ENCODE peak calls at places on chromosomes 2 and 18, in five cellular contexts. Z is A549, W is HepG2, V is GM12878, P is K562. C is an unnamed sample.
A peak's percentile ranks its signal among the peaks of the same experiment; 100 is the strongest.

GRCh38 chr2:102303589-102303988 is 7.8 kb upstream of the IL1RL1 start:
- DNase-seq in Z (no peak), W (no peak), V (no peak), P (no peak), C (no peak)

GRCh38 chr2:46167406-46167805 is 129.8 kb upstream of the EPAS1 start:
- DNase-seq in Z (no peak), W (no peak), V (no peak), P (no peak), C (no peak)

GRCh38 chr2:219630770-219631405 is 3.5 kb downstream of the SLC4A3 start:
- DNase-seq in Z (no peak), W (no peak), V (no peak), P (peak; percentile 32), C (no peak)

GRCh38 chr2:6421888-6422287 is 443.8 kb downstream of the CMPK2 start:
- DNase-seq in Z (no peak), W (no peak), V (no peak), P (no peak), C (no peak)

GRCh38 chr2:86704482-86704971 is 15.6 kb upstream of the RMND5A start:
- DNase-seq in Z (peak; percentile 77), W (peak; percentile 70), V (no peak), P (no peak), C (peak; percentile 77)

GRCh38 chr2:42100696-42101585 is 53.1 kb downstream of the PKDCC start:
- DNase-seq in Z (no peak), W (no peak), V (no peak), P (no peak), C (peak; percentile 42)

GRCh38 chr18:73614812-73615211 is 532.8 kb downstream of the FBXO15 start:
- DNase-seq in Z (peak; percentile 9), W (no peak), V (no peak), P (no peak), C (no peak)

GRCh38 chr2:226788881-226789485 is 10.6 kb downstream of the IRS1 start:
- DNase-seq in Z (no peak), W (no peak), V (no peak), P (no peak), C (no peak)

GRCh38 chr2:9347411-9347853 is 75.9 kb downstream of the ITGB1BP1 start:
- DNase-seq in Z (no peak), W (no peak), V (no peak), P (no peak), C (peak; percentile 75)

GRCh38 chr18:79510731-79511141 is 115.0 kb downstream of the NFATC1 start:
- DNase-seq in Z (no peak), W (no peak), V (no peak), P (no peak), C (no peak)

GRCh38 chr2:37005118-37005868 is 39.0 kb upstream of the STRN start:
- DNase-seq in Z (peak; percentile 40), W (peak; percentile 33), V (peak; percentile 64), P (no peak), C (peak; percentile 58)
- TF ChIP-seq CTCF in Z (peak; percentile 43), W (peak; percentile 66), V (peak; percentile 63), P (peak; percentile 74), C (peak; percentile 44)

GRCh38 chr2:98458667-98459380 is 14.2 kb downstream of the INPP4A start:
- DNase-seq in Z (no peak), W (no peak), V (no peak), P (no peak), C (no peak)
- H3K4me1 ChIP-seq in Z (peaks cover 65% of the 10 kb centered on the region), W (peaks cover 16% of the 10 kb centered on the region), V (peaks cover 85% of the 10 kb centered on the region), P (peaks cover 14% of the 10 kb centered on the region), C (peaks cover 22% of the 10 kb centered on the region)

GRCh38 chr18:67596003-67596402 is 79.5 kb upstream of the DSEL start:
- DNase-seq in Z (no peak), W (no peak), V (no peak), P (no peak), C (no peak)

GRCh38 chr18:67600181-67600631 is 83.7 kb upstream of the DSEL start:
- DNase-seq in Z (no peak), W (no peak), V (no peak), P (no peak), C (no peak)

GRCh38 chr18:67597759-67598158 is 81.2 kb upstream of the DSEL start:
- DNase-seq in Z (no peak), W (no peak), V (no peak), P (no peak), C (no peak)

GRCh38 chr18:67600781-67601180 is 84.3 kb upstream of the DSEL start:
- DNase-seq in Z (no peak), W (no peak), V (no peak), P (no peak), C (no peak)

DNA sequence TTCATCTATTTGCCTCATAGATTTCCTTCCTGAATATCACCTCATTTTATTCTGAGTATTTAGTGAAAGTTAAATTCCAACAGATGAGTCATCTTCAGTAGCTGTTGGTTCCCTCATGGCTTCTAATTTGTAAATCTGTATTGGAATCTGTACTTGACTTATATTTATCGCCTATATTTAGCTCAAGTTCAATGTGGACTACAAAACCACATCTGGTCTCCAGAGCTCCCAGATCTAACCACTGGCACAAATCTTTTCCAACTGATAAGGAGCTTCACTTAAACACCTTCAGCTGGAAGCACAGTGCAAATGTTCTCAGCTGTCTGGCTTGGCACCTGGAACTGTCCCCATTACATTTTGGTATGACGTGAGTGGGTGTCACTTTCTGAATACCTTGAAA is 82.8 kb upstream of the DSEL start:
- DNase-seq in Z (no peak), W (no peak), V (no peak), P (no peak), C (peak; percentile 36)
- TF ChIP-seq MYC in Z (no peak), W (no peak), V (no peak), P (no peak), C (no peak)

GRCh38 chr18:29660777-29661176 is 1381.8 kb downstream of the DSC3 start:
- DNase-seq in Z (no peak), W (no peak), V (no peak), P (no peak), C (no peak)
- TF ChIP-seq CTCF in Z (no peak), W (no peak), V (no peak), P (no peak), C (no peak)